ENCODE peak calls at places on chromosomes 6 and 20, in four cellular contexts. One of them, this sample, is unnamed.

GRCh38 chr6:10687582-10687981 is 6.8 kb downstream of the C6orf52 start:
- DNase-seq in prostate gland: no peak
- DNase-seq in CD8-positive, alpha-beta T cell: no peak
- DNase-seq in cardiac fibroblast: no peak
- DNase-seq in this sample: no peak

GRCh38 chr6:66526061-66526460 is 819.0 kb upstream of the EYS start:
- DNase-seq in prostate gland: no peak
- DNase-seq in CD8-positive, alpha-beta T cell: no peak
- DNase-seq in cardiac fibroblast: no peak
- DNase-seq in this sample: no peak

GRCh38 chr6:117505337-117505736 is 22.9 kb downstream of the DCBLD1 start:
- DNase-seq in prostate gland: no peak
- DNase-seq in CD8-positive, alpha-beta T cell: no peak
- DNase-seq in cardiac fibroblast: peak
- DNase-seq in this sample: no peak

GRCh38 chr6:54093306-54093705 is 17.9 kb upstream of the MLIP start:
- DNase-seq in prostate gland: no peak
- DNase-seq in CD8-positive, alpha-beta T cell: no peak
- DNase-seq in cardiac fibroblast: no peak
- DNase-seq in this sample: no peak

GRCh38 chr20:16129411-16129810 is 443.8 kb downstream of the KIF16B start:
- DNase-seq in prostate gland: no peak
- DNase-seq in CD8-positive, alpha-beta T cell: no peak
- DNase-seq in cardiac fibroblast: no peak
- DNase-seq in this sample: no peak

GRCh38 chr6:13554929-13555333 is 19.5 kb upstream of the SIRT5 start:
- DNase-seq in prostate gland: no peak
- DNase-seq in CD8-positive, alpha-beta T cell: no peak
- DNase-seq in cardiac fibroblast: peak
- DNase-seq in this sample: no peak

GRCh38 chr6:9204171-9204570 is 768.8 kb upstream of the SLC35B3 start:
- DNase-seq in prostate gland: no peak
- DNase-seq in CD8-positive, alpha-beta T cell: no peak
- DNase-seq in cardiac fibroblast: peak
- DNase-seq in this sample: no peak

GRCh38 chr6:47042238-47042843 is at the start of gene ADGRF1:
- DNase-seq in prostate gland: peak
- DNase-seq in CD8-positive, alpha-beta T cell: no peak
- DNase-seq in cardiac fibroblast: no peak
- DNase-seq in this sample: no peak

GRCh38 chr6:90650041-90650948 is 63.4 kb upstream of the MAP3K7 start:
- DNase-seq in prostate gland: no peak
- DNase-seq in CD8-positive, alpha-beta T cell: no peak
- DNase-seq in cardiac fibroblast: no peak
- DNase-seq in this sample: no peak

GRCh38 chr20:17295151-17295726 is 68.4 kb downstream of the PCSK2 start:
- DNase-seq in prostate gland: no peak
- DNase-seq in CD8-positive, alpha-beta T cell: no peak
- DNase-seq in cardiac fibroblast: no peak
- DNase-seq in this sample: no peak

GRCh38 chr6:167093922-167094432 is 28.9 kb upstream of the CCR6 start:
- DNase-seq in prostate gland: no peak
- DNase-seq in CD8-positive, alpha-beta T cell: peak
- DNase-seq in cardiac fibroblast: no peak
- DNase-seq in this sample: peak

GRCh38 chr20:1940581-1940980 is 45.4 kb downstream of the SIRPA start:
- DNase-seq in prostate gland: no peak
- DNase-seq in CD8-positive, alpha-beta T cell: no peak
- DNase-seq in cardiac fibroblast: no peak
- DNase-seq in this sample: no peak

GRCh38 chr20:64033981-64034493 is 1.9 kb upstream of the C20orf204 start:
- DNase-seq in prostate gland: no peak
- DNase-seq in CD8-positive, alpha-beta T cell: no peak
- DNase-seq in cardiac fibroblast: no peak
- DNase-seq in this sample: no peak

GRCh38 chr20:37353285-37353849 is 7.4 kb downstream of the SRC start:
- DNase-seq in prostate gland: no peak
- DNase-seq in CD8-positive, alpha-beta T cell: no peak
- DNase-seq in cardiac fibroblast: no peak
- DNase-seq in this sample: no peak

GRCh38 chr6:110859335-110859792 is 15.2 kb upstream of the AMD1 start:
- DNase-seq in prostate gland: no peak
- DNase-seq in CD8-positive, alpha-beta T cell: no peak
- DNase-seq in cardiac fibroblast: no peak
- DNase-seq in this sample: no peak

GRCh38 chr6:64252256-64252655 is 616.7 kb downstream of the PHF3 start:
- DNase-seq in prostate gland: no peak
- DNase-seq in CD8-positive, alpha-beta T cell: no peak
- DNase-seq in cardiac fibroblast: no peak
- DNase-seq in this sample: no peak

GRCh38 chr20:22796465-22797077 is 212.2 kb upstream of the FOXA2 start:
- DNase-seq in prostate gland: no peak
- DNase-seq in CD8-positive, alpha-beta T cell: no peak
- DNase-seq in cardiac fibroblast: peak
- DNase-seq in this sample: no peak

GRCh38 chr6:114430534-114431124 is 87.8 kb upstream of the HS3ST5 start:
- DNase-seq in prostate gland: no peak
- DNase-seq in CD8-positive, alpha-beta T cell: no peak
- DNase-seq in cardiac fibroblast: no peak
- DNase-seq in this sample: no peak

GRCh38 chr20:47781631-47782030 is 3.6 kb downstream of the SULF2 start:
- DNase-seq in prostate gland: no peak
- DNase-seq in CD8-positive, alpha-beta T cell: no peak
- DNase-seq in cardiac fibroblast: no peak
- DNase-seq in this sample: no peak

GRCh38 chr6:56757585-56757984 is 114.9 kb upstream of the DST start:
- DNase-seq in prostate gland: peak
- DNase-seq in CD8-positive, alpha-beta T cell: no peak
- DNase-seq in cardiac fibroblast: peak
- DNase-seq in this sample: no peak

GRCh38 chr6:149380523-149380922 is 19.5 kb upstream of the SUMO4 start:
- DNase-seq in prostate gland: no peak
- DNase-seq in CD8-positive, alpha-beta T cell: no peak
- DNase-seq in cardiac fibroblast: no peak
- DNase-seq in this sample: no peak

GRCh38 chr6:36633915-36634314 is 39.8 kb downstream of the SRSF3 start:
- DNase-seq in prostate gland: peak
- DNase-seq in CD8-positive, alpha-beta T cell: no peak
- DNase-seq in cardiac fibroblast: peak
- DNase-seq in this sample: no peak

GRCh38 chr6:137490506-137490905 is 3.7 kb downstream of the OLIG3 start:
- DNase-seq in prostate gland: no peak
- DNase-seq in CD8-positive, alpha-beta T cell: no peak
- DNase-seq in cardiac fibroblast: no peak
- DNase-seq in this sample: no peak

GRCh38 chr6:70166088-70166958 is 136.6 kb downstream of the COL9A1 start:
- DNase-seq in prostate gland: peak
- DNase-seq in CD8-positive, alpha-beta T cell: no peak
- DNase-seq in cardiac fibroblast: peak
- DNase-seq in this sample: no peak

DNA sequence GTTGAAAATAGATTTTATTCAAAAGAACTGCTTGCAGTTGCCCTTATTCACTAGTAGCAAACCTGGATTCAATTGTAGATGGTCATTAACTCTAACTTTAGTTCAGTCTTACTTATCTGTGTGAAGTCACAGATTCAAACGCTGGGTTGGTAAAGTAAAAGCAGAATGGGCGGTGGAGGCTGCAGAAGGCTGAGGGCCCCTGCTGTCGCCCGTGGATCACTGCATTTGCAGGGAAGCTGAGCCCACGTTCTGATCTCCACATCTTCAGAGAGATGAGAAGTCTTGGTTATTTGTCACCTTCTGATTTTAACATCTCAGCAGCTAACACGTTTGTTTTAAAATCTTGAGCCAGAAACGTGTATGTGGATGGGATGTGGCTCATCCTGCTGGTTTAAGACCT is 75.1 kb downstream of the SNX9 start:
- DNase-seq in prostate gland: no peak
- DNase-seq in CD8-positive, alpha-beta T cell: no peak
- DNase-seq in cardiac fibroblast: no peak
- DNase-seq in this sample: no peak
- TF ChIP-seq CTCF in prostate gland: no peak
- TF ChIP-seq CTCF in CD8-positive, alpha-beta T cell: peak
- TF ChIP-seq CTCF in cardiac fibroblast: peak
- TF ChIP-seq CTCF in this sample: no peak

GRCh38 chr6:87588756-87589407 is 905 bp downstream of the RARS2 start:
- DNase-seq in prostate gland: no peak
- DNase-seq in CD8-positive, alpha-beta T cell: no peak
- DNase-seq in cardiac fibroblast: peak
- DNase-seq in this sample: no peak
- TF ChIP-seq CTCF in prostate gland: no peak
- TF ChIP-seq CTCF in CD8-positive, alpha-beta T cell: no peak
- TF ChIP-seq CTCF in cardiac fibroblast: no peak
- TF ChIP-seq CTCF in this sample: no peak

GRCh38 chr6:52201046-52201445 is 14.9 kb downstream of the IL17A start:
- DNase-seq in prostate gland: no peak
- DNase-seq in CD8-positive, alpha-beta T cell: no peak
- DNase-seq in cardiac fibroblast: no peak
- DNase-seq in this sample: no peak
- TF ChIP-seq CTCF in prostate gland: no peak
- TF ChIP-seq CTCF in CD8-positive, alpha-beta T cell: no peak
- TF ChIP-seq CTCF in cardiac fibroblast: no peak
- TF ChIP-seq CTCF in this sample: no peak

GRCh38 chr6:151390276-151391020 is 911 bp downstream of the ZBTB2 start:
- DNase-seq in prostate gland: peak
- DNase-seq in CD8-positive, alpha-beta T cell: peak
- DNase-seq in cardiac fibroblast: peak
- DNase-seq in this sample: peak
- TF ChIP-seq CTCF in prostate gland: no peak
- TF ChIP-seq CTCF in CD8-positive, alpha-beta T cell: no peak
- TF ChIP-seq CTCF in cardiac fibroblast: no peak
- TF ChIP-seq CTCF in this sample: no peak

GRCh38 chr6:96286503-96286902 is 235.1 kb upstream of the UFL1 start:
- DNase-seq in prostate gland: no peak
- DNase-seq in CD8-positive, alpha-beta T cell: no peak
- DNase-seq in cardiac fibroblast: no peak
- DNase-seq in this sample: no peak
- TF ChIP-seq CTCF in prostate gland: no peak
- TF ChIP-seq CTCF in CD8-positive, alpha-beta T cell: no peak
- TF ChIP-seq CTCF in cardiac fibroblast: no peak
- TF ChIP-seq CTCF in this sample: no peak

This sample was measured in activated B cell treated with CpG ODN at 0.5 μM for 24 hours.